ENCODE peak calls at places on chromosomes 13 and 19, in four cellular contexts. C, Z, O and P are unnamed samples.

GRCh38 chr19:47032171-47032811 is 12.7 kb downstream of the NPAS1 start:
- DNase-seq in C (peak), Z (peak), O (peak), P (peak)

GRCh38 chr19:47273313-47274070 is 1.2 kb upstream of the INAFM1 start:
- DNase-seq in C (peak), Z (peak), O (peak), P (peak)

GRCh38 chr13:88434953-88435352 is 763.8 kb downstream of the SLITRK5 start:
- DNase-seq in C (no peak), Z (no peak), O (no peak), P (no peak)

GRCh38 chr19:38055655-38056521 is 148.9 kb downstream of the SIPA1L3 start:
- DNase-seq in C (no peak), Z (no peak), O (no peak), P (no peak)

GRCh38 chr13:29589234-29589633 is 6.3 kb downstream of the SLC7A1 start:
- DNase-seq in C (no peak), Z (no peak), O (no peak), P (peak)

GRCh38 chr19:47618771-47619170 is 9.8 kb downstream of the BICRA start:
- DNase-seq in C (no peak), Z (peak), O (no peak), P (peak)

GRCh38 chr13:91714726-91715334 is 316.4 kb downstream of the GPC5 start:
- DNase-seq in C (no peak), Z (no peak), O (no peak), P (no peak)

GRCh38 chr13:111242585-111242984 is 77.9 kb upstream of the TEX29 start:
- DNase-seq in C (no peak), Z (no peak), O (no peak), P (no peak)

GRCh38 chr13:93460005-93460404 is 233.4 kb downstream of the GPC6 start:
- DNase-seq in C (no peak), Z (no peak), O (no peak), P (no peak)

GRCh38 chr13:60328073-60328472 is 68.9 kb upstream of the TDRD3 start:
- DNase-seq in C (no peak), Z (no peak), O (no peak), P (no peak)

GRCh38 chr19:6402834-6403608 is 10.1 kb upstream of the GTF2F1 start:
- DNase-seq in C (no peak), Z (no peak), O (no peak), P (peak)

GRCh38 chr13:24128962-24129361 is 31.6 kb upstream of the SPATA13 start:
- DNase-seq in C (no peak), Z (no peak), O (no peak), P (no peak)

DNA sequence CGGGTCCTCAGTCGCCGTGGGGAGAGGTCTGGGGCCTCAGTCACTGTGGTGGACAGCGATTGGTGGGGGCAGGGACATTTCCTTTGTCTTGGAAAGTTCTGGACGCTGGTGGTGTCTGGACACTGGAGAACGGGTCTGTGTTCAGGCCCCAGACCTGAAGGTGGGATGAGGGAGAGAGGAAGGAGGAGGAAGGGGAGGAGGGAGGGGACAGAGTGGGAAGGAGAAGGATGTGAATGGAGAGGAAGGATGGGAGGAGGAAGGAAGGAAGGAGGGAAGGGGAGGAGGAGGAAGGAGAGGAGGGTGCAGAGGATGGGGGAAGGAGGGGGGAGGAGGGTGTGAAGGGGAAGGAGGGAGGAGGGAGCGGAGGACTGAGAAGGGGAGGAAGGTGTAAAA is 3.8 kb upstream of the EFNA2 start:
- DNase-seq in C (no peak), Z (no peak), O (no peak), P (no peak)
- H3K4me3 ChIP-seq in C (no peak), Z (no peak), O (no peak), P (no peak)

DNA sequence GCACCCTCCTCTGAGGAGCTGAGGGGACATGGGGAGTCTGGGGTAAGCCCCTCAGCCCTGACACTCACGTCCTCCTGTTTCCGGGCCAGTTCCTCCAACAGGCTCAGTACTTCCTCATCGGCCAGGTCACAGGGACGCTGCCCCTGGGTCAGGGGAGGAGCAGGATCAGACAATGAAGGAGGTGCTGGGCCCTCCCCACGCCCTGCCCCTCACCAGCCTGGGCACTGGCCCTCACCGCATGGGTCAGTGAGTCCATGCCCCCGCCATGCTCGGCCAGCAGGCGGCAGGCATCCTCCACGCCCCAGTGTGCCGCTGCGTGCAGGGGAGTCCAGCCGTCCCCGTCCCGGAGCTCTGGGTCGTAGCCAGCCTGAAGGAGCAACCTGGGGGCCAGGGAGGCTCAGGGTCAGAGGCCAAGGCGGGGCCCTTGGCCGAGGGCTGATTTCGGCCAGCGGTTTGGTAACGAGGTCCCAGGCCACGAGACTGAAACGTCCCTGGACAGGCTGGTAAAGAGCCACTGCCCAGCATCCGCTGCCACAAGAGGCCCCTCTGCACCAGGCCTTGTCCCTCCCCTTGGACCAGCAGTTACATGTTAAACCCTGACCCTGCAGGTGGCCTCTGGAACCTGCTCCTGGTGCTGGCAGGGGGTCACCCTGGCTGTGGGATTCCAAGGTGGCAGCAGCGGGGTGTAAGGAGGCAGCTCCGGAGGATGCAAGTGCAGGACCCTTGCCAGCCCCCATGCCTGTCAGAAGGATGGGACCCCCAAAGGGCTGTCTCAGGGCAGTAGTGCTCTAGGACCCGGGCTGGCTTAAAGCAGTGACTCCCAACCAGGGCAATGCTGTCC is 18.5 kb downstream of the PPP1R12C start:
- DNase-seq in C (no peak), Z (no peak), O (no peak), P (no peak)
- TF ChIP-seq CTCF in C (peak), Z (no peak), O (no peak), P (no peak)

GRCh38 chr13:97333983-97334382 is 100.0 kb upstream of the RAP2A start:
- DNase-seq in C (no peak), Z (no peak), O (no peak), P (no peak)
- H3K4me3 ChIP-seq in C (no peak), Z (no peak), O (no peak), P (no peak)

GRCh38 chr19:18814063-18814462 is 17.7 kb upstream of the UPF1 start:
- DNase-seq in C (no peak), Z (no peak), O (no peak), P (no peak)
- TF ChIP-seq CTCF in C (no peak), Z (no peak), O (no peak), P (no peak)

DNA sequence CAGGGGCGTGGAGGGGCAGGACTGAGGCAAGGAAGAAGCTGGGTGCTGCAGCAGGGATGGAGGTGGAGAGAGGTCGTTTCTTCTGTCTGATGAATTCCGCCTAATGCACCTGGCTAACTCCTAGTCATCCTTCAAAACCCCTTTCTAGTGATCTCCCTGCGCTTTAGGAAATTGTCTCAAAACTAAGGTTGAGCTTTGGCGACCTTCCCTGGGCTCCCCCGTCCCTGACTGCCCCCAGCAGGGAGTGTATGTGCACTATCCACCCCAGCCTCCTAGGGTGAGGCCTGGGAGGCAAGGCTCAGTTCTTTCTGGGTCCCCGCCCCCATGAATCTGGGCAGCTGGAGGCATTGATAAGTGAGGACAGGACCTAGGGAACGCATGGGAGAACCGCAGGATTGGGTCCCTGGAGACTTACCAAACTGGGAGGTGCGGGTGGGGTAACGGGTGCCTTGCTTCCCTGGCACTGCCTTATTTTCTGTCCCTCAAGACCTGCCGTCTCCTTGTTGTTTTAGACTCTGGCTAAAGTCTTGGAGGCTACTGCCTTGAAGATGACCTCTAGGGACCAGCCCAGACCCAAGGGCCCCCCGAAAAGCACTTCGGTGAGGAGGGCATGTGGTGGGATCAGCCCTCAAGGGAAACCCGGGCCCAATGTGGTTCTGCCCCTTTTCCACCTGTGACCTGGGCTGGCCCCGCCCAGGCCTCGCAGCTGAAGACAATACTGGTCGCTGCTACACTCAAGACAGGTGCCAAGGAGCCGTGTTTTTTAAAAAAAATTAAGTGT is 512 bp downstream of the TLE6 start:
- DNase-seq in C (no peak), Z (peak), O (no peak), P (no peak)
- H3K4me3 ChIP-seq in C (peak), Z (no peak), O (peak), P (peak)

GRCh38 chr19:44282846-44283245 is 22.0 kb downstream of the ZNF235 start:
- DNase-seq in C (no peak), Z (no peak), O (no peak), P (peak)
- TF ChIP-seq CTCF in C (no peak), Z (no peak), O (no peak), P (no peak)

DNA sequence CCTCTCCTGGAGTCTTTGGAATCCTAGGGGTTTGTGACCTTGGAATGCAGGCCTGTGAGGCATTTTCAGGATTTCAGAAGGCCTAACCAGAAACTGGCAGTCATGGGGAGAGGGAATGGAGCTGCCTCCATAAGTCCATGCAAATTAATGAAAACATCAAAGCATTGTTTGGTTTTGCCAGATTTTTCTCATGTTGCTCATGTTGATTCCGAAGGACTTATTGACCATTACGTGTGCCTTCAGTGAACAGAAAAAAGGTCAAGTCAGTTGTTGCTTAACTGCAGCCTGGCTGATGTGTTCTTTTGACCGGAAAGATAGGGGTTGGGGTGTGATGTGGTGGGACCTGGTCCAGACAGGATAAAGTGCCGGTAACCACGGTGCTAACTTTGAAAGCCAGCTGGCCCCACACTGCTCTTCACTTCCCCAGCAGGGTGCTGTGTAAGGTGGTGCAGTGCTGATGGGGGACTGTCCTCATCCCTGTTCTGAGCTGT is 3.6 kb downstream of the RNF113B start:
- DNase-seq in C (peak), Z (peak), O (no peak), P (peak)
- H3K4me3 ChIP-seq in C (no peak), Z (no peak), O (no peak), P (no peak)

GRCh38 chr19:17749912-17750317 is 1.4 kb upstream of the FCHO1 start:
- DNase-seq in C (peak), Z (no peak), O (no peak), P (no peak)
- TF ChIP-seq CTCF in C (no peak), Z (no peak), O (no peak), P (no peak)

GRCh38 chr19:34393031-34393430 is 11.2 kb upstream of the PDCD2L start:
- DNase-seq in C (no peak), Z (no peak), O (no peak), P (no peak)
- H3K4me3 ChIP-seq in C (no peak), Z (no peak), O (no peak), P (no peak)